ENCODE peak calls at places on chromosomes 12 and 14, in six cellular contexts. One of them, this sample, is unnamed.

GRCh38 chr12:28966049-28966778 is 182.9 kb upstream of the FAR2 start:
- DNase-seq in brain microvascular endothelial cell: no peak
- DNase-seq in CD4-positive, CD25-positive, alpha-beta regulatory T cell: no peak
- DNase-seq in tibial artery: no peak
- DNase-seq in SK-N-MC: peak; percentile 75
- DNase-seq in mesendoderm: no peak
- DNase-seq in this sample: peak; percentile 28

GRCh38 chr12:56634242-56634836 is 4.2 kb upstream of the BAZ2A start:
- DNase-seq in brain microvascular endothelial cell: no peak
- DNase-seq in CD4-positive, CD25-positive, alpha-beta regulatory T cell: peak; percentile 30
- DNase-seq in tibial artery: peak; percentile 36
- DNase-seq in mesendoderm: peak; percentile 87
- DNase-seq in SK-N-MC: no peak
- DNase-seq in this sample: no peak

GRCh38 chr14:62209287-62209899 is 447.2 kb downstream of the SNAPC1 start:
- DNase-seq in SK-N-MC: peak; percentile 14
- DNase-seq in CD4-positive, CD25-positive, alpha-beta regulatory T cell: no peak
- DNase-seq in brain microvascular endothelial cell: peak; percentile 52
- DNase-seq in tibial artery: no peak
- DNase-seq in mesendoderm: no peak
- DNase-seq in this sample: no peak

GRCh38 chr14:73787760-73788508 is 63.7 kb upstream of the PTGR2 start:
- DNase-seq in SK-N-MC: no peak
- DNase-seq in brain microvascular endothelial cell: peak; percentile 37
- DNase-seq in CD4-positive, CD25-positive, alpha-beta regulatory T cell: peak; percentile 54
- DNase-seq in tibial artery: no peak
- DNase-seq in mesendoderm: no peak
- DNase-seq in this sample: no peak

GRCh38 chr14:61520546-61520945 is 174.8 kb upstream of the HIF1A start:
- DNase-seq in CD4-positive, CD25-positive, alpha-beta regulatory T cell: no peak
- DNase-seq in brain microvascular endothelial cell: no peak
- DNase-seq in SK-N-MC: no peak
- DNase-seq in mesendoderm: no peak
- DNase-seq in tibial artery: no peak
- DNase-seq in this sample: no peak

GRCh38 chr12:3253682-3254275 is 176.6 kb downstream of the TSPAN9 start:
- DNase-seq in tibial artery: no peak
- DNase-seq in SK-N-MC: no peak
- DNase-seq in brain microvascular endothelial cell: no peak
- DNase-seq in mesendoderm: peak; percentile 66
- DNase-seq in CD4-positive, CD25-positive, alpha-beta regulatory T cell: no peak
- DNase-seq in this sample: no peak

GRCh38 chr14:101473045-101473729 is 88.1 kb upstream of the DIO3 start:
- DNase-seq in brain microvascular endothelial cell: no peak
- DNase-seq in tibial artery: peak; percentile 13
- DNase-seq in CD4-positive, CD25-positive, alpha-beta regulatory T cell: no peak
- DNase-seq in SK-N-MC: no peak
- DNase-seq in mesendoderm: no peak
- DNase-seq in this sample: no peak

GRCh38 chr12:125151284-125151683 is 86.0 kb downstream of the AACS start:
- DNase-seq in CD4-positive, CD25-positive, alpha-beta regulatory T cell: no peak
- DNase-seq in SK-N-MC: no peak
- DNase-seq in mesendoderm: peak; percentile 60
- DNase-seq in tibial artery: no peak
- DNase-seq in brain microvascular endothelial cell: no peak
- DNase-seq in this sample: no peak

GRCh38 chr14:68604361-68604730 is 188.5 kb downstream of the ZFP36L1 start:
- DNase-seq in CD4-positive, CD25-positive, alpha-beta regulatory T cell: no peak
- DNase-seq in tibial artery: no peak
- DNase-seq in brain microvascular endothelial cell: no peak
- DNase-seq in mesendoderm: no peak
- DNase-seq in SK-N-MC: no peak
- DNase-seq in this sample: no peak

GRCh38 chr12:106258226-106258625 is 10.4 kb upstream of the CKAP4 start:
- DNase-seq in SK-N-MC: no peak
- DNase-seq in CD4-positive, CD25-positive, alpha-beta regulatory T cell: no peak
- DNase-seq in mesendoderm: no peak
- DNase-seq in tibial artery: no peak
- DNase-seq in brain microvascular endothelial cell: no peak
- DNase-seq in this sample: no peak

GRCh38 chr12:11756523-11756922 is 107.0 kb downstream of the ETV6 start:
- DNase-seq in mesendoderm: no peak
- DNase-seq in brain microvascular endothelial cell: no peak
- DNase-seq in CD4-positive, CD25-positive, alpha-beta regulatory T cell: no peak
- DNase-seq in tibial artery: no peak
- DNase-seq in SK-N-MC: no peak
- DNase-seq in this sample: no peak
- H3K27ac ChIP-seq in mesendoderm: no peak overlapping the region
- H3K27ac ChIP-seq in brain microvascular endothelial cell: no peak overlapping the region
- H3K27ac ChIP-seq in CD4-positive, CD25-positive, alpha-beta regulatory T cell: no peak overlapping the region
- H3K27ac ChIP-seq in tibial artery: peak overlapping the region; percentile 84
- H3K27ac ChIP-seq in SK-N-MC: no peak overlapping the region
- H3K27ac ChIP-seq in this sample: no peak overlapping the region

GRCh38 chr12:22304341-22304740 is 30.2 kb downstream of the ST8SIA1 start:
- DNase-seq in tibial artery: no peak
- DNase-seq in mesendoderm: no peak
- DNase-seq in SK-N-MC: no peak
- DNase-seq in CD4-positive, CD25-positive, alpha-beta regulatory T cell: no peak
- DNase-seq in brain microvascular endothelial cell: no peak
- DNase-seq in this sample: no peak
- H3K27ac ChIP-seq in tibial artery: no peak overlapping the region
- H3K27ac ChIP-seq in mesendoderm: no peak overlapping the region
- H3K27ac ChIP-seq in SK-N-MC: no peak overlapping the region
- H3K27ac ChIP-seq in CD4-positive, CD25-positive, alpha-beta regulatory T cell: no peak overlapping the region
- H3K27ac ChIP-seq in brain microvascular endothelial cell: no peak overlapping the region
- H3K27ac ChIP-seq in this sample: no peak overlapping the region

DNA sequence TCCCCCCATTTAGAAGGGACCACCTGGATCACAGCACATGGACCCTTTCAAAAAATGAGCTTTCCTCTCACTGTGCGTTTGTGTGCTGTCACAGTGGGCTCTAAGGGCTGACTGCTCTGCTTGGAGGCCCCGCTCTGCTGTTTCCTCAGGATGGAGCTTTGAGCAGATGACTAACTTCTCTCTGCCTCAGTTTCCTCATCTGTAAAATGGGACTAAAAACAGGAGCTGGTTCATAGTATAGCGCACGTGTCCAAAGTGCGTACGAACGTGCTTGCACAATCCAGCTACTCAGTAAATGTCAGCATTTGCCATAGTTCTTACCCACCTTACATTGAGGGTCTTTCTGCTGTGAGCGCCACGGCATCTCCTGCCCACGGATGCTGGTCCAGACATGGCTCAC is 12.7 kb upstream of the DNAH10 start:
- DNase-seq in mesendoderm: no peak
- DNase-seq in SK-N-MC: no peak
- DNase-seq in CD4-positive, CD25-positive, alpha-beta regulatory T cell: no peak
- DNase-seq in tibial artery: no peak
- DNase-seq in brain microvascular endothelial cell: no peak
- DNase-seq in this sample: no peak
- H3K27ac ChIP-seq in mesendoderm: no peak overlapping the region
- H3K27ac ChIP-seq in SK-N-MC: no peak overlapping the region
- H3K27ac ChIP-seq in CD4-positive, CD25-positive, alpha-beta regulatory T cell: no peak overlapping the region
- H3K27ac ChIP-seq in tibial artery: no peak overlapping the region
- H3K27ac ChIP-seq in brain microvascular endothelial cell: no peak overlapping the region
- H3K27ac ChIP-seq in this sample: no peak overlapping the region

GRCh38 chr12:53358836-53359419 is 21.0 kb upstream of the SP1 start:
- DNase-seq in SK-N-MC: no peak
- DNase-seq in CD4-positive, CD25-positive, alpha-beta regulatory T cell: no peak
- DNase-seq in tibial artery: no peak
- DNase-seq in mesendoderm: no peak
- DNase-seq in brain microvascular endothelial cell: no peak
- DNase-seq in this sample: no peak
- H3K27ac ChIP-seq in SK-N-MC: no peak overlapping the region
- H3K27ac ChIP-seq in CD4-positive, CD25-positive, alpha-beta regulatory T cell: no peak overlapping the region
- H3K27ac ChIP-seq in tibial artery: no peak overlapping the region
- H3K27ac ChIP-seq in mesendoderm: no peak overlapping the region
- H3K27ac ChIP-seq in brain microvascular endothelial cell: no peak overlapping the region
- H3K27ac ChIP-seq in this sample: no peak overlapping the region

GRCh38 chr12:65875635-65876034 is 51.4 kb downstream of the HMGA2 start:
- DNase-seq in brain microvascular endothelial cell: no peak
- DNase-seq in SK-N-MC: no peak
- DNase-seq in mesendoderm: no peak
- DNase-seq in tibial artery: no peak
- DNase-seq in CD4-positive, CD25-positive, alpha-beta regulatory T cell: no peak
- DNase-seq in this sample: no peak

GRCh38 chr12:65878540-65878939 is 54.3 kb downstream of the HMGA2 start:
- DNase-seq in mesendoderm: peak; percentile 91
- DNase-seq in brain microvascular endothelial cell: no peak
- DNase-seq in tibial artery: no peak
- DNase-seq in SK-N-MC: no peak
- DNase-seq in CD4-positive, CD25-positive, alpha-beta regulatory T cell: no peak
- DNase-seq in this sample: no peak

GRCh38 chr12:65877836-65878235 is 53.6 kb downstream of the HMGA2 start:
- DNase-seq in CD4-positive, CD25-positive, alpha-beta regulatory T cell: no peak
- DNase-seq in mesendoderm: no peak
- DNase-seq in tibial artery: no peak
- DNase-seq in SK-N-MC: no peak
- DNase-seq in brain microvascular endothelial cell: no peak
- DNase-seq in this sample: no peak

GRCh38 chr12:65879878-65880277 is 55.6 kb downstream of the HMGA2 start:
- DNase-seq in CD4-positive, CD25-positive, alpha-beta regulatory T cell: no peak
- DNase-seq in brain microvascular endothelial cell: peak; percentile 78
- DNase-seq in mesendoderm: no peak
- DNase-seq in tibial artery: no peak
- DNase-seq in SK-N-MC: no peak
- DNase-seq in this sample: no peak

DNA sequence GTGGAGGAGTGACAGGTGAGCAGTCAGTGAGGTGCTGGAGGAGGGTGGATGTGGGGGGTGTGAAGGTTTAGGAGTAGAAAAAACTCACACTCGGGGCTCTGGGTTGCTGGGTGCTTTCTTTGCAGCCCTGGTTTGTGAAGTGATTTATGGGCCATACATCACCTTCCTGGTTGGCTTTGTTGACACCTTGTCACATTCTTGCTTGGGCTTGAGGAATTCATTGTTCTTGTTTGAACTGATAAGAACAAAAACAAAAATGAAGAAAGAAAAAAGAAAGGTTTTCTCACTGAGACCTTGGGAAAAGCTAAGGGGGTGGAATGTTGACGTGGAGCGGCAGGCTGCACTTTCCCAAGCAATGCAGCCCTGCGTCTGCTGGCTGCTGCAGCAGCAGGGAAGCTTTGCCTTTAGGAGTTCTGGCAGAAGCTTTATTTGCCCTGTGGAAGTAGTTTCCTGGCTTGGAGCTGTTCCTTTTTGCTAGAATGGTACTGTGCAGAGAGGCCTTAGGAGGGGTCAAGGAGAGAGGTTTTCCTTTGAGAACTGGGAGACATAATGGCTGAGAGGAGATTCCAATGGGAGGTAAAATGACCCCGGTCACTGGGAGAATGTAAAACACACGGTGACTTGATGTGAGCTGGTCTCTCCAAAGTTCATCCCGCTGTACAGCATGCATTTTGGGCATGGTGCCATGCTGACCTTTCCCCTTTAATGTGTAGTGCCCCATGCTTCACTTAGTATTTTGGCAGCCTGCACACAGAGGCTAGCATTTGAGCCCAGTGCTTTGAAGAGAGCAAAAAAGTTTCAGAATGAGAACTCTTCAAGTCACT is 52.8 kb downstream of the HMGA2 start:
- DNase-seq in brain microvascular endothelial cell: no peak
- DNase-seq in mesendoderm: peak; percentile 90
- DNase-seq in tibial artery: no peak
- DNase-seq in CD4-positive, CD25-positive, alpha-beta regulatory T cell: no peak
- DNase-seq in SK-N-MC: no peak
- DNase-seq in this sample: no peak
- H3K27ac ChIP-seq in brain microvascular endothelial cell: peak overlapping the region; percentile 74
- H3K27ac ChIP-seq in mesendoderm: peak overlapping the region; percentile 52
- H3K27ac ChIP-seq in tibial artery: no peak overlapping the region
- H3K27ac ChIP-seq in CD4-positive, CD25-positive, alpha-beta regulatory T cell: no peak overlapping the region
- H3K27ac ChIP-seq in SK-N-MC: no peak overlapping the region
- H3K27ac ChIP-seq in this sample: no peak overlapping the region

GRCh38 chr14:34218866-34219265 is 243.2 kb downstream of the SPTSSA start:
- DNase-seq in CD4-positive, CD25-positive, alpha-beta regulatory T cell: no peak
- DNase-seq in brain microvascular endothelial cell: no peak
- DNase-seq in tibial artery: no peak
- DNase-seq in mesendoderm: no peak
- DNase-seq in SK-N-MC: no peak
- DNase-seq in this sample: no peak
- H3K27ac ChIP-seq in CD4-positive, CD25-positive, alpha-beta regulatory T cell: no peak overlapping the region
- H3K27ac ChIP-seq in brain microvascular endothelial cell: no peak overlapping the region
- H3K27ac ChIP-seq in tibial artery: no peak overlapping the region
- H3K27ac ChIP-seq in mesendoderm: no peak overlapping the region
- H3K27ac ChIP-seq in SK-N-MC: no peak overlapping the region
- H3K27ac ChIP-seq in this sample: no peak overlapping the region

This sample was measured in tibial nerve.